ENCODE peak calls at places on chromosomes 7 and 10, in four cellular contexts. One of them, this sample, is unnamed.

GRCh38 chr10:54262726-54263125 is 538.3 kb downstream of the PCDH15 start:
- DNase-seq in GM12878: no peak
- DNase-seq in IMR-90: no peak
- DNase-seq in K562: no peak
- DNase-seq in this sample: no peak

GRCh38 chr10:97977673-97978072 is 52.7 kb downstream of the CRTAC1 start:
- DNase-seq in GM12878: no peak
- DNase-seq in IMR-90: no peak
- DNase-seq in K562: no peak
- DNase-seq in this sample: no peak

GRCh38 chr7:3154881-3155494 is 111.3 kb upstream of the CARD11 start:
- DNase-seq in GM12878: peak
- DNase-seq in IMR-90: peak
- DNase-seq in K562: peak
- DNase-seq in this sample: peak

GRCh38 chr7:97973206-97973658 is 16.8 kb downstream of the OCM2 start:
- DNase-seq in GM12878: no peak
- DNase-seq in IMR-90: no peak
- DNase-seq in K562: peak
- DNase-seq in this sample: no peak

GRCh38 chr7:44959956-44960640 is 18.7 kb downstream of the MYO1G start:
- DNase-seq in GM12878: no peak
- DNase-seq in IMR-90: no peak
- DNase-seq in K562: no peak
- DNase-seq in this sample: no peak

GRCh38 chr7:226281-226882 is 34.0 kb downstream of the FAM20C start:
- DNase-seq in GM12878: no peak
- DNase-seq in IMR-90: peak
- DNase-seq in K562: no peak
- DNase-seq in this sample: no peak

GRCh38 chr10:14554091-14554842 is 220.4 kb downstream of the FAM107B start:
- DNase-seq in GM12878: no peak
- DNase-seq in IMR-90: no peak
- DNase-seq in K562: no peak
- DNase-seq in this sample: peak

GRCh38 chr7:4667776-4668509 is 14.2 kb upstream of the FOXK1 start:
- DNase-seq in GM12878: no peak
- DNase-seq in IMR-90: peak
- DNase-seq in K562: no peak
- DNase-seq in this sample: no peak

GRCh38 chr7:120665068-120665467 is 192.9 kb downstream of the TSPAN12 start:
- DNase-seq in GM12878: no peak
- DNase-seq in IMR-90: no peak
- DNase-seq in K562: no peak
- DNase-seq in this sample: no peak

GRCh38 chr10:112565434-112566053 is 118.5 kb downstream of the VTI1A start:
- DNase-seq in GM12878: no peak
- DNase-seq in IMR-90: peak
- DNase-seq in K562: peak
- DNase-seq in this sample: peak

GRCh38 chr10:12597800-12598750 is 248.7 kb downstream of the CAMK1D start:
- DNase-seq in GM12878: no peak
- DNase-seq in IMR-90: no peak
- DNase-seq in K562: no peak
- DNase-seq in this sample: no peak

GRCh38 chr7:90250601-90251303 is 5.8 kb downstream of the CFAP69 start:
- DNase-seq in GM12878: no peak
- DNase-seq in IMR-90: peak
- DNase-seq in K562: no peak
- DNase-seq in this sample: peak

GRCh38 chr7:159060440-159060839 is 84.2 kb downstream of the VIPR2 start:
- DNase-seq in GM12878: no peak
- DNase-seq in IMR-90: no peak
- DNase-seq in K562: no peak
- DNase-seq in this sample: no peak
- TF ChIP-seq FOS in GM12878: no peak
- TF ChIP-seq FOS in IMR-90: no peak
- TF ChIP-seq FOS in K562: no peak
- TF ChIP-seq FOS in this sample: no peak

DNA sequence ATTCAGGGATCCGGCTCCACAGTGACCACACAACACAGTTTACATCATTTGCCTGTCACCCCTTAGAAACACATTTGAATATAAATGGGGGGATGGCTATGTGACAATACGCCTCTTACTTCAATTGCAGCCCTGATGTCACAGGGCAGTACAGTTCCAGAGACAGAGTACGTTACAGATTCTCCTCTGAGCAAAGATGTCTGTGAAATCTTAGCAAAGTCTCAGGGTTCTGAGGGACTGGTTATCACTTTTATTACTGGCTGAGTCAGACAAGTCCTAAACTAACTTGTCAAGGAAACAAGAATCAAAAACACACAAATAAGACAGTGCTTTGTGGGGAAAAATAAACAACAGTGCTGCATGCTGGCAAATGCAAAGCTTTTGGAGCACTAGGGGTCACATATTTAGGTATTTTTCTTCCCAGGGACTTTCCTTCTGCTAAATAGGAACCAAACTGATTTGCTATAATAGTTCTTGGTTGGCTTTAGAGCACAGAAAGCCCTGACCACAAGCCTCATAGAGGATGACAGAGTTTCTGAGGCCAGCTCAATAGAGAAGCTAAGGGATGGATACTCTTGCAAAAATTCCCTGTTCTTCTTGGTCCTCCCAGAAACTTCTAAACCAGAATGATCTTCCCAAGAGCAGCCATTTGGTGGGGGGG is 501.6 kb downstream of the GRID1 start:
- DNase-seq in GM12878: no peak
- DNase-seq in IMR-90: no peak
- DNase-seq in K562: no peak
- DNase-seq in this sample: no peak
- TF ChIP-seq FOS in GM12878: no peak
- TF ChIP-seq FOS in IMR-90: no peak
- TF ChIP-seq FOS in K562: no peak
- TF ChIP-seq FOS in this sample: no peak

DNA sequence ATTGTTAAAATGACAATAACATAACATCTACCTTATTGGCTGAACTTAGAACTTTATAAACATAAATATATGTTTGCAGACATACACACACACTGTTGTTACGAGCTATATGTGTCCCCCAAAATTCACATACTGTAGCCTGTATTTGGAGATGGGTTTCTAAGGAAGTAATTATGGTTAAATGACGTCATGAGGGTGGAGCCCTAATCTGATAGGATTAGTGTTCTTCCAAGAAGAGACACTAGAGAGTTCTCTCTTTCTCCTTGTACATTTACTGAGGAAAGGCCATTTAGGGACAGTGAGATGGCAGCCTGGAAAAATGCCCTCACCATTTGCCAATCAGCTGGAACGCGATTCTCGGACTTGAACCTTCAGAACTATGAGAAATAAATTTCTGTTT is 211.7 kb downstream of the SUGCT start:
- DNase-seq in GM12878: no peak
- DNase-seq in IMR-90: no peak
- DNase-seq in K562: no peak
- DNase-seq in this sample: no peak
- TF ChIP-seq FOS in GM12878: no peak
- TF ChIP-seq FOS in IMR-90: no peak
- TF ChIP-seq FOS in K562: no peak
- TF ChIP-seq FOS in this sample: no peak

DNA sequence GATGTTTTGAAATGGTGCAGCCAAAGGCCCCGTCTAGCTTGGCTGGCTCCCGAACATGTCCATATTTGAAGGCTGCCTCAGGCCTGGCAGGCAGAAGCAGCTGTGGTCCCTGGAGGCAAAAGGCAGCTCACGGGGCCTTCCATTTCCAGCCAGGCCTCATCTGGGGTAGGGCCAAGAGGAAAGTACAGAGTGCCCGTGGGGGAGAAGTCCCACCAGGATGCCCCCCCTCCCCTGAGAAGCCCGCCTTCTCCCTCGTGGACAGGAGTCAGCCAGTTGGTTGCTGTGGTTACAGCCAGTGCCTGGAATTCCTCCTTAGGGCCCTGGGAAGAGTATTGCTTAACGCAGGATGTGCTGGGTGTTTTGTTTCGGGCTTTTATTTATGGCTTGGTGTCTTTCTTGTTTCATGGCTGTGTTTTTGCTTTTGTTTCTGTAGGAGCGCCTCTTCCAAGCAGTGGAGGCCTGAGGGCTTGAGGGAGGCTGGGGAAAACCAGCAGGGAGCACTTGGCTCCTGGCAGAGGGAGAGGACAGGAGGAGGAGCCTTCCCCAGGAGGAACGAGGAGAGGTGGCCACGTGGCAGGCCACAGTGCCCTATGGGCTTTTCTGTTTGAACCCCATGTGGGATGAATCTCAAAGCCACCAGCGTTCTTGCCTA is 45.4 kb downstream of the CHST3 start:
- DNase-seq in GM12878: no peak
- DNase-seq in IMR-90: peak
- DNase-seq in K562: no peak
- DNase-seq in this sample: peak
- TF ChIP-seq FOS in GM12878: no peak
- TF ChIP-seq FOS in IMR-90: no peak
- TF ChIP-seq FOS in K562: no peak
- TF ChIP-seq FOS in this sample: no peak

GRCh38 chr10:131431978-131432690 is 120.6 kb upstream of the TCERG1L start:
- DNase-seq in GM12878: no peak
- DNase-seq in IMR-90: no peak
- DNase-seq in K562: no peak
- DNase-seq in this sample: no peak

GRCh38 chr10:131429942-131430341 is 118.4 kb upstream of the TCERG1L start:
- DNase-seq in GM12878: no peak
- DNase-seq in IMR-90: no peak
- DNase-seq in K562: no peak
- DNase-seq in this sample: no peak

GRCh38 chr10:131429141-131429540 is 117.6 kb upstream of the TCERG1L start:
- DNase-seq in GM12878: no peak
- DNase-seq in IMR-90: no peak
- DNase-seq in K562: no peak
- DNase-seq in this sample: no peak

GRCh38 chr10:131431541-131431940 is 120.0 kb upstream of the TCERG1L start:
- DNase-seq in GM12878: no peak
- DNase-seq in IMR-90: no peak
- DNase-seq in K562: no peak
- DNase-seq in this sample: no peak

GRCh38 chr10:131430716-131431402 is 119.3 kb upstream of the TCERG1L start:
- DNase-seq in GM12878: no peak
- DNase-seq in IMR-90: no peak
- DNase-seq in K562: no peak
- DNase-seq in this sample: no peak
- TF ChIP-seq FOS in GM12878: no peak
- TF ChIP-seq FOS in IMR-90: no peak
- TF ChIP-seq FOS in K562: no peak
- TF ChIP-seq FOS in this sample: no peak

GRCh38 chr10:96648297-96648696 is 61.5 kb upstream of the TM9SF3 start:
- DNase-seq in GM12878: no peak
- DNase-seq in IMR-90: no peak
- DNase-seq in K562: no peak
- DNase-seq in this sample: no peak

GRCh38 chr10:96651998-96652431 is 65.2 kb upstream of the TM9SF3 start:
- DNase-seq in GM12878: peak
- DNase-seq in IMR-90: no peak
- DNase-seq in K562: no peak
- DNase-seq in this sample: no peak

GRCh38 chr10:96647466-96647865 is 60.7 kb upstream of the TM9SF3 start:
- DNase-seq in GM12878: no peak
- DNase-seq in IMR-90: no peak
- DNase-seq in K562: no peak
- DNase-seq in this sample: no peak

GRCh38 chr10:96646774-96647173 is 60.0 kb upstream of the TM9SF3 start:
- DNase-seq in GM12878: no peak
- DNase-seq in IMR-90: no peak
- DNase-seq in K562: no peak
- DNase-seq in this sample: no peak

GRCh38 chr10:96650958-96651357 is 64.1 kb upstream of the TM9SF3 start:
- DNase-seq in GM12878: no peak
- DNase-seq in IMR-90: no peak
- DNase-seq in K562: no peak
- DNase-seq in this sample: no peak
- TF ChIP-seq FOS in GM12878: no peak
- TF ChIP-seq FOS in IMR-90: no peak
- TF ChIP-seq FOS in K562: no peak
- TF ChIP-seq FOS in this sample: no peak

GRCh38 chr7:105876964-105877601 is 684 bp upstream of the ATXN7L1 start:
- DNase-seq in GM12878: no peak
- DNase-seq in IMR-90: peak
- DNase-seq in K562: peak
- DNase-seq in this sample: peak
- TF ChIP-seq FOS in GM12878: no peak
- TF ChIP-seq FOS in IMR-90: no peak
- TF ChIP-seq FOS in K562: no peak
- TF ChIP-seq FOS in this sample: no peak

This sample was measured in endothelial cell of umbilical vein.